ENCODE peak calls at places on chromosomes 5 and 9, in four cellular contexts. One of them, this sample, is unnamed.

GRCh38 chr9:27676827-27677226 is 103.5 kb upstream of the C9orf72 start:
- DNase-seq in uterus: no peak
- DNase-seq in heart left ventricle: no peak
- DNase-seq in CD8-positive, alpha-beta memory T cell: no peak
- DNase-seq in this sample: no peak

GRCh38 chr5:126939887-126940286 is 90.5 kb downstream of the MARCHF3 start:
- DNase-seq in heart left ventricle: no peak
- DNase-seq in CD8-positive, alpha-beta memory T cell: no peak
- DNase-seq in uterus: no peak
- DNase-seq in this sample: no peak

GRCh38 chr5:147223343-147223742 is 11.5 kb upstream of the STK32A start:
- DNase-seq in heart left ventricle: no peak
- DNase-seq in CD8-positive, alpha-beta memory T cell: no peak
- DNase-seq in uterus: no peak
- DNase-seq in this sample: no peak

GRCh38 chr5:56918054-56918453 is 8.7 kb downstream of the SETD9 start:
- DNase-seq in CD8-positive, alpha-beta memory T cell: no peak
- DNase-seq in heart left ventricle: no peak
- DNase-seq in uterus: no peak
- DNase-seq in this sample: no peak

GRCh38 chr5:36180556-36181350 is 28.8 kb downstream of the SKP2 start:
- DNase-seq in CD8-positive, alpha-beta memory T cell: no peak
- DNase-seq in heart left ventricle: no peak
- DNase-seq in uterus: no peak
- DNase-seq in this sample: no peak

GRCh38 chr9:111752455-111752854 is 42.3 kb downstream of the SHOC1 start:
- DNase-seq in uterus: no peak
- DNase-seq in heart left ventricle: no peak
- DNase-seq in CD8-positive, alpha-beta memory T cell: no peak
- DNase-seq in this sample: no peak

GRCh38 chr9:4743131-4743875 is 2.3 kb upstream of the AK3 start:
- DNase-seq in CD8-positive, alpha-beta memory T cell: no peak
- DNase-seq in uterus: no peak
- DNase-seq in heart left ventricle: no peak
- DNase-seq in this sample: no peak

GRCh38 chr9:20524776-20525175 is 97.5 kb downstream of the MLLT3 start:
- DNase-seq in CD8-positive, alpha-beta memory T cell: no peak
- DNase-seq in uterus: no peak
- DNase-seq in heart left ventricle: no peak
- DNase-seq in this sample: no peak

GRCh38 chr9:114357911-114358328 is 28.3 kb downstream of the ORM2 start:
- DNase-seq in CD8-positive, alpha-beta memory T cell: no peak
- DNase-seq in uterus: no peak
- DNase-seq in heart left ventricle: no peak
- DNase-seq in this sample: no peak

GRCh38 chr9:133612816-133613215 is 3.6 kb upstream of the FAM163B start:
- DNase-seq in CD8-positive, alpha-beta memory T cell: no peak
- DNase-seq in uterus: no peak
- DNase-seq in heart left ventricle: no peak
- DNase-seq in this sample: no peak

GRCh38 chr5:3372289-3372688 is 223.3 kb upstream of the IRX1 start:
- DNase-seq in CD8-positive, alpha-beta memory T cell: no peak
- DNase-seq in uterus: no peak
- DNase-seq in heart left ventricle: no peak
- DNase-seq in this sample: no peak

GRCh38 chr5:157556615-157557418 is 18.8 kb downstream of the ADAM19 start:
- DNase-seq in uterus: no peak
- DNase-seq in heart left ventricle: no peak
- DNase-seq in CD8-positive, alpha-beta memory T cell: no peak
- DNase-seq in this sample: no peak

GRCh38 chr9:111632695-111633388 is 1.7 kb downstream of the DNAJC25 start:
- DNase-seq in uterus: no peak
- DNase-seq in CD8-positive, alpha-beta memory T cell: no peak
- DNase-seq in heart left ventricle: no peak
- DNase-seq in this sample: no peak

GRCh38 chr5:154442801-154443200 is 3.0 kb upstream of the SAP30L start:
- DNase-seq in uterus: no peak
- DNase-seq in heart left ventricle: no peak
- DNase-seq in CD8-positive, alpha-beta memory T cell: no peak
- DNase-seq in this sample: no peak

GRCh38 chr5:141547488-141547887 is 58.6 kb downstream of the PCDHGC5 start:
- DNase-seq in CD8-positive, alpha-beta memory T cell: no peak
- DNase-seq in uterus: no peak
- DNase-seq in heart left ventricle: no peak
- DNase-seq in this sample: no peak

GRCh38 chr9:70113403-70114022 is 69.9 kb downstream of the MAMDC2 start:
- DNase-seq in heart left ventricle: peak; percentile 49
- DNase-seq in uterus: peak; percentile 62
- DNase-seq in CD8-positive, alpha-beta memory T cell: no peak
- DNase-seq in this sample: peak; percentile 37

GRCh38 chr9:19748278-19749126 is 40.3 kb downstream of the SLC24A2 start:
- DNase-seq in CD8-positive, alpha-beta memory T cell: no peak
- DNase-seq in uterus: no peak
- DNase-seq in heart left ventricle: no peak
- DNase-seq in this sample: no peak

GRCh38 chr5:72355706-72356299 is 35.6 kb downstream of the PTCD2 start:
- DNase-seq in heart left ventricle: no peak
- DNase-seq in uterus: no peak
- DNase-seq in CD8-positive, alpha-beta memory T cell: no peak
- DNase-seq in this sample: no peak

GRCh38 chr9:69976165-69976564 is 67.5 kb upstream of the MAMDC2 start:
- DNase-seq in uterus: no peak
- DNase-seq in heart left ventricle: no peak
- DNase-seq in CD8-positive, alpha-beta memory T cell: no peak
- DNase-seq in this sample: no peak

GRCh38 chr9:36935332-36935731 is 98.7 kb downstream of the PAX5 start:
- DNase-seq in heart left ventricle: no peak
- DNase-seq in uterus: no peak
- DNase-seq in CD8-positive, alpha-beta memory T cell: no peak
- DNase-seq in this sample: no peak

GRCh38 chr5:167763772-167764171 is 527.7 kb upstream of the WWC1 start:
- DNase-seq in uterus: no peak
- DNase-seq in CD8-positive, alpha-beta memory T cell: no peak
- DNase-seq in heart left ventricle: no peak
- DNase-seq in this sample: no peak

GRCh38 chr9:126399251-126399650 is 72.6 kb downstream of the MVB12B start:
- DNase-seq in CD8-positive, alpha-beta memory T cell: no peak
- DNase-seq in uterus: no peak
- DNase-seq in heart left ventricle: no peak
- DNase-seq in this sample: no peak

GRCh38 chr9:23772384-23772783 is 53.7 kb downstream of the ELAVL2 start:
- DNase-seq in CD8-positive, alpha-beta memory T cell: no peak
- DNase-seq in heart left ventricle: no peak
- DNase-seq in uterus: no peak
- DNase-seq in this sample: no peak

GRCh38 chr9:23766613-23767012 is 59.4 kb downstream of the ELAVL2 start:
- DNase-seq in heart left ventricle: no peak
- DNase-seq in uterus: no peak
- DNase-seq in CD8-positive, alpha-beta memory T cell: no peak
- DNase-seq in this sample: no peak

GRCh38 chr9:23768861-23769260 is 57.2 kb downstream of the ELAVL2 start:
- DNase-seq in heart left ventricle: no peak
- DNase-seq in uterus: no peak
- DNase-seq in CD8-positive, alpha-beta memory T cell: no peak
- DNase-seq in this sample: no peak

GRCh38 chr9:23771746-23772145 is 54.3 kb downstream of the ELAVL2 start:
- DNase-seq in heart left ventricle: no peak
- DNase-seq in uterus: no peak
- DNase-seq in CD8-positive, alpha-beta memory T cell: no peak
- DNase-seq in this sample: no peak

GRCh38 chr9:23769307-23769935 is 56.6 kb downstream of the ELAVL2 start:
- DNase-seq in uterus: no peak
- DNase-seq in heart left ventricle: no peak
- DNase-seq in CD8-positive, alpha-beta memory T cell: no peak
- DNase-seq in this sample: no peak
- H3K4me1 ChIP-seq in uterus: no peaks in the 10 kb centered on the region
- H3K4me1 ChIP-seq in heart left ventricle: no peaks in the 10 kb centered on the region
- H3K4me1 ChIP-seq in CD8-positive, alpha-beta memory T cell: no peaks in the 10 kb centered on the region
- H3K4me1 ChIP-seq in this sample: no peaks in the 10 kb centered on the region

GRCh38 chr5:102866315-102866693 is 111.2 kb downstream of the PAM start:
- DNase-seq in CD8-positive, alpha-beta memory T cell: no peak
- DNase-seq in heart left ventricle: no peak
- DNase-seq in uterus: no peak
- DNase-seq in this sample: no peak
- H3K4me3 ChIP-seq in CD8-positive, alpha-beta memory T cell: peak overlapping the region; percentile 46
- H3K4me3 ChIP-seq in heart left ventricle: peak overlapping the region; percentile 68
- H3K4me3 ChIP-seq in uterus: peak overlapping the region; percentile 66
- H3K4me3 ChIP-seq in this sample: no peak overlapping the region

DNA sequence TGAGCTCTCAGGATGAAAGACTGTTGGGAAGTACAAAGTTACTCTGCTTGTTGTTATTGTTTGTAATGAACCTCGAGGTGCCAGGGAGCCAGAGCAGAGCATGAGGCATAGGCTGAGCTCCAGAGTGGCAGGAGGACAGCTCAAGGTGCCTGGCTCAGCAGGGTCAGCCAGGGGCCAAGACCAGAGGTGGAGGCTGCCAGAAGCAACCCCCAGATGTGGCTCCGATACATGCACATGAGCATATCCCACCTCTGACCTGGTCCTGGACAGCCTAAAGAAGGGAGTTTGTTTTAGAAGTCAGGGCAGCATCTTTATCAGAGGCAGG is 105.6 kb downstream of the PSD2 start:
- DNase-seq in heart left ventricle: no peak
- DNase-seq in CD8-positive, alpha-beta memory T cell: no peak
- DNase-seq in uterus: no peak
- DNase-seq in this sample: no peak
- H3K4me1 ChIP-seq in heart left ventricle: peaks cover 10% of the 10 kb centered on the region
- H3K4me1 ChIP-seq in CD8-positive, alpha-beta memory T cell: peaks cover 5% of the 10 kb centered on the region
- H3K4me1 ChIP-seq in uterus: no peaks in the 10 kb centered on the region
- H3K4me1 ChIP-seq in this sample: peaks cover 8% of the 10 kb centered on the region

GRCh38 chr5:150627731-150628545 is 12.5 kb upstream of the SYNPO start:
- DNase-seq in uterus: no peak
- DNase-seq in heart left ventricle: no peak
- DNase-seq in CD8-positive, alpha-beta memory T cell: no peak
- DNase-seq in this sample: no peak
- H3K4me3 ChIP-seq in uterus: no peak overlapping the region
- H3K4me3 ChIP-seq in heart left ventricle: peak overlapping the region; percentile 94
- H3K4me3 ChIP-seq in CD8-positive, alpha-beta memory T cell: no peak overlapping the region
- H3K4me3 ChIP-seq in this sample: no peak overlapping the region

DNA sequence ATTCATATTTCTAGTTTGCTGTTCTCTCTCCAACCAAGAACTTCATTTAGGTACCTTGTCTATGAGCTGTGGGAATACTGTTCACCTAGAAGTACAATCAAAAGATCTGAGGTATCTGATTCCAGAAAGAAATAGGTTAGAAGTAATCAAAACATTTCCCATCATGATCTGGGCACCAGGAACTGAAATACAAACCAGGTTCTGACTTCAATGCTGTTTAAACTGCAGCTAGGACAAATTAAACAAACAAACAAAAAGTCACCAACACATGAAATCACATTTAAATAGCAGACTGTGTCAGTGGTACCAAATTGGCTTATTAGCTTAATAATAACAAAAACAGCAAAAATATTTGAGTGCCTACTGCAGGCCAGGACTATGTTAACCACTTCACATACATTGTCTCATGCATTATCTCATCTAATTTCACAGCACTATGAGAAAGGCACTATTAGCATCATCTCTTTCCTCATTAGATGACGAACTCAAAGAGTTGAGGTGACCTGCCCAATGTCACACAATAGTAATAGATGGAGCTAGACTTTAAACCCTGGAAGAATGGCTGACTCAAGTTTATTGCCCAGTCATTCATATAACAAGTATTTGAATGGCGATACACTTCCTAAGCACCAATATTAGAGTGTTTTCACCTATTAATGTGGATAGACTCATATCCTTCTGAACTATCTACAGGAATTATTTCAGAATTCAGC is 14.5 kb downstream of the PLPP1 start:
- DNase-seq in uterus: no peak
- DNase-seq in heart left ventricle: no peak
- DNase-seq in CD8-positive, alpha-beta memory T cell: no peak
- DNase-seq in this sample: no peak
- H3K4me1 ChIP-seq in uterus: no peaks in the 10 kb centered on the region
- H3K4me1 ChIP-seq in heart left ventricle: peaks cover 25% of the 10 kb centered on the region
- H3K4me1 ChIP-seq in CD8-positive, alpha-beta memory T cell: no peaks in the 10 kb centered on the region
- H3K4me1 ChIP-seq in this sample: no peaks in the 10 kb centered on the region

This sample was measured in CD4-positive, CD25-positive, alpha-beta regulatory T cell.